ENCODE peak calls at places on chromosomes 16 and 17, in ten cellular contexts. X, C, H, K, F, D, T, V, Z and I are unnamed samples.

GRCh38 chr17:79618383-79619067 is 7.7 kb upstream of the RBFOX3 start:
- DNase-seq in X (no peak), C (no peak), H (no peak), K (peak), F (no peak), D (no peak), T (no peak), V (peak), Z (peak), I (no peak)

GRCh38 chr16:80006175-80006895 is 405.8 kb upstream of the MAF start:
- DNase-seq in X (no peak), C (peak), H (peak), K (no peak), F (peak), D (no peak), T (peak), V (no peak), Z (no peak), I (no peak)

GRCh38 chr16:69520800-69521602 is 44.8 kb upstream of the NFAT5 start:
- DNase-seq in X (no peak), C (no peak), H (no peak), K (no peak), F (peak), D (no peak), T (peak), V (no peak), Z (peak), I (no peak)

GRCh38 chr17:1627219-1627986 is 1.2 kb downstream of the SLC43A2 start:
- DNase-seq in X (no peak), C (no peak), H (no peak), K (no peak), F (no peak), D (peak), T (no peak), V (no peak), Z (no peak), I (no peak)

GRCh38 chr17:67168485-67168884 is 76.5 kb downstream of the HELZ start:
- DNase-seq in X (no peak), C (no peak), H (no peak), K (no peak), F (no peak), D (no peak), T (no peak), V (no peak), Z (no peak), I (no peak)

GRCh38 chr16:68605746-68606145 is 39.4 kb upstream of the CDH3 start:
- DNase-seq in X (no peak), C (peak), H (peak), K (no peak), F (no peak), D (no peak), T (no peak), V (no peak), Z (peak), I (no peak)

GRCh38 chr17:48578616-48579560 is 738 bp upstream of the HOXB4 start:
- DNase-seq in X (no peak), C (peak), H (no peak), K (peak), F (no peak), D (no peak), T (no peak), V (no peak), Z (no peak), I (no peak)

GRCh38 chr17:81164464-81165245 is 652 bp upstream of the PVALEF start:
- DNase-seq in X (no peak), C (no peak), H (no peak), K (no peak), F (no peak), D (no peak), T (no peak), V (no peak), Z (no peak), I (peak)

GRCh38 chr17:63550816-63551639 is 751 bp downstream of the DCAF7 start:
- DNase-seq in X (no peak), C (peak), H (peak), K (no peak), F (peak), D (peak), T (peak), V (no peak), Z (no peak), I (no peak)

GRCh38 chr16:75116081-75116910 is at the start of gene LDHD:
- DNase-seq in X (no peak), C (peak), H (peak), K (peak), F (peak), D (peak), T (peak), V (no peak), Z (peak), I (no peak)

GRCh38 chr17:45873728-45874127 is 20.6 kb upstream of the MAPT start:
- DNase-seq in X (no peak), C (no peak), H (peak), K (no peak), F (no peak), D (no peak), T (no peak), V (no peak), Z (no peak), I (no peak)

GRCh38 chr16:19765860-19766553 is 47.9 kb downstream of the IQCK start:
- DNase-seq in X (no peak), C (no peak), H (no peak), K (peak), F (peak), D (no peak), T (no peak), V (no peak), Z (no peak), I (no peak)

GRCh38 chr16:66004706-66005105 is 361.8 kb upstream of the CDH5 start:
- DNase-seq in X (no peak), C (peak), H (no peak), K (no peak), F (no peak), D (no peak), T (peak), V (no peak), Z (peak), I (no peak)

GRCh38 chr17:1693339-1693738 is 8.7 kb upstream of the PRPF8 start:
- DNase-seq in X (no peak), C (peak), H (peak), K (no peak), F (no peak), D (no peak), T (no peak), V (no peak), Z (peak), I (no peak)

GRCh38 chr16:67652578-67653130 is 7.4 kb downstream of the ACD start:
- DNase-seq in X (no peak), C (no peak), H (no peak), K (peak), F (no peak), D (peak), T (no peak), V (no peak), Z (no peak), I (no peak)

GRCh38 chr16:88383401-88384221 is 852 bp downstream of the ZNF469 start:
- DNase-seq in X (peak), C (peak), H (no peak), K (peak), F (peak), D (peak), T (peak), V (no peak), Z (peak), I (no peak)

GRCh38 chr17:8718001-8718563 is 26.6 kb downstream of the CCDC42 start:
- DNase-seq in X (no peak), C (no peak), H (no peak), K (no peak), F (no peak), D (no peak), T (no peak), V (no peak), Z (no peak), I (no peak)

GRCh38 chr17:81027591-81028505 is 7.1 kb upstream of the BAIAP2 start:
- DNase-seq in X (no peak), C (no peak), H (no peak), K (peak), F (no peak), D (no peak), T (no peak), V (no peak), Z (no peak), I (no peak)

GRCh38 chr17:76734080-76734840 is 2.9 kb downstream of the SRSF2 start:
- DNase-seq in X (no peak), C (peak), H (peak), K (no peak), F (peak), D (no peak), T (no peak), V (no peak), Z (no peak), I (no peak)

GRCh38 chr17:45131616-45132301 is 556 bp downstream of the PLCD3 start:
- DNase-seq in X (peak), C (no peak), H (no peak), K (peak), F (no peak), D (peak), T (no peak), V (peak), Z (no peak), I (no peak)

GRCh38 chr16:20323591-20324117 is 3.7 kb downstream of the GP2 start:
- DNase-seq in X (no peak), C (no peak), H (no peak), K (no peak), F (no peak), D (peak), T (no peak), V (no peak), Z (no peak), I (no peak)

GRCh38 chr16:30491744-30492308 is 19.3 kb downstream of the ITGAL start:
- DNase-seq in X (no peak), C (peak), H (peak), K (no peak), F (peak), D (no peak), T (peak), V (no peak), Z (peak), I (no peak)

GRCh38 chr16:72501739-72502653 is 330.0 kb upstream of the PMFBP1 start:
- DNase-seq in X (peak), C (peak), H (peak), K (peak), F (peak), D (peak), T (peak), V (no peak), Z (peak), I (no peak)

GRCh38 chr17:16171613-16172012 is 43.7 kb downstream of the NCOR1 start:
- DNase-seq in X (no peak), C (peak), H (peak), K (no peak), F (no peak), D (no peak), T (no peak), V (no peak), Z (no peak), I (no peak)

GRCh38 chr16:16120044-16120381 is 103.3 kb downstream of the ABCC6 start:
- DNase-seq in X (no peak), C (no peak), H (no peak), K (peak), F (no peak), D (no peak), T (no peak), V (no peak), Z (no peak), I (no peak)

GRCh38 chr17:56834380-56835258 is 668 bp downstream of the DGKE start:
- DNase-seq in X (peak), C (peak), H (peak), K (peak), F (peak), D (peak), T (peak), V (no peak), Z (peak), I (peak)
- TF ChIP-seq CTCF in X (peak), C (no peak), H (no peak), K (peak), F (no peak), D (no peak), T (no peak), V (peak), Z (no peak), I (peak)

GRCh38 chr17:14297161-14297851 is 3.6 kb upstream of the HS3ST3B1 start:
- DNase-seq in X (peak), C (peak), H (no peak), K (peak), F (peak), D (peak), T (peak), V (peak), Z (peak), I (no peak)
- TF ChIP-seq CTCF in X (peak), C (peak), H (peak), K (no peak), F (no peak), D (peak), T (peak), V (peak), Z (peak), I (no peak)

GRCh38 chr17:50181601-50182345 is 16.0 kb downstream of the SGCA start:
- DNase-seq in X (no peak), C (peak), H (peak), K (no peak), F (peak), D (no peak), T (peak), V (no peak), Z (peak), I (no peak)
- TF ChIP-seq CTCF in X (no peak), C (no peak), H (no peak), K (no peak), F (no peak), D (no peak), T (peak), V (no peak), Z (no peak), I (no peak)

GRCh38 chr17:41624208-41625101 is at the start of gene KRT17:
- DNase-seq in X (no peak), C (peak), H (peak), K (peak), F (no peak), D (peak), T (no peak), V (no peak), Z (no peak), I (no peak)
- TF ChIP-seq CTCF in X (no peak), C (no peak), H (peak), K (no peak), F (no peak), D (peak), T (no peak), V (no peak), Z (no peak), I (no peak)

DNA sequence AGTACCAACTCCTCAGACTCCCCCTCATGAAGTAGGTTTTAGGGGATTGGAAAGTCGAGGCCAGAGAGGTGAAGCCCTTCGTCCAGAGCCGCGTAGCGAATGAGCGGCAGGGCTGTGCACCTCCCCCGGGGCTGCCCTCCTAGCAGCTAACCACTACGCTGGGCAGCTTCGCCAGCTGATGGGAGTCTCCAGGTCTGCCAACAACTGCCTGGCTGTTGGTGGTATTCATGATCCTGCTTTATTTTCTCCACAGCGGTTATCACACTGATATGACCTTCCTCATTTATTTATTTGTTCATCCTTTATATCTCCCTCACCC is 773 bp upstream of the NETO2 start:
- DNase-seq in X (no peak), C (no peak), H (no peak), K (no peak), F (no peak), D (no peak), T (no peak), V (no peak), Z (no peak), I (no peak)
- TF ChIP-seq CTCF in X (no peak), C (no peak), H (no peak), K (no peak), F (no peak), D (no peak), T (no peak), V (peak), Z (no peak), I (no peak)

GRCh38 chr16:85580684-85581083 is 32.4 kb upstream of the GSE1 start:
- DNase-seq in X (no peak), C (no peak), H (no peak), K (no peak), F (no peak), D (no peak), T (no peak), V (no peak), Z (no peak), I (no peak)

GRCh38 chr16:85584192-85584757 is 28.8 kb upstream of the GSE1 start:
- DNase-seq in X (no peak), C (no peak), H (no peak), K (no peak), F (no peak), D (no peak), T (no peak), V (no peak), Z (no peak), I (no peak)

GRCh38 chr16:85583491-85584181 is 29.5 kb upstream of the GSE1 start:
- DNase-seq in X (no peak), C (peak), H (no peak), K (no peak), F (peak), D (no peak), T (peak), V (no peak), Z (peak), I (peak)

GRCh38 chr16:85579883-85580607 is 33.1 kb upstream of the GSE1 start:
- DNase-seq in X (no peak), C (no peak), H (no peak), K (no peak), F (no peak), D (no peak), T (peak), V (no peak), Z (no peak), I (no peak)

GRCh38 chr16:85582177-85582888 is 30.8 kb upstream of the GSE1 start:
- DNase-seq in X (no peak), C (no peak), H (no peak), K (no peak), F (no peak), D (no peak), T (peak), V (no peak), Z (peak), I (no peak)
- TF ChIP-seq CTCF in X (no peak), C (no peak), H (no peak), K (no peak), F (no peak), D (no peak), T (no peak), V (no peak), Z (no peak), I (no peak)

GRCh38 chr16:64475627-64476351 is 646.1 kb downstream of the CDH11 start:
- DNase-seq in X (no peak), C (peak), H (no peak), K (no peak), F (peak), D (no peak), T (peak), V (no peak), Z (no peak), I (no peak)

GRCh38 chr16:64481497-64481896 is 640.4 kb downstream of the CDH11 start:
- DNase-seq in X (no peak), C (no peak), H (no peak), K (no peak), F (no peak), D (no peak), T (no peak), V (no peak), Z (no peak), I (no peak)

DNA sequence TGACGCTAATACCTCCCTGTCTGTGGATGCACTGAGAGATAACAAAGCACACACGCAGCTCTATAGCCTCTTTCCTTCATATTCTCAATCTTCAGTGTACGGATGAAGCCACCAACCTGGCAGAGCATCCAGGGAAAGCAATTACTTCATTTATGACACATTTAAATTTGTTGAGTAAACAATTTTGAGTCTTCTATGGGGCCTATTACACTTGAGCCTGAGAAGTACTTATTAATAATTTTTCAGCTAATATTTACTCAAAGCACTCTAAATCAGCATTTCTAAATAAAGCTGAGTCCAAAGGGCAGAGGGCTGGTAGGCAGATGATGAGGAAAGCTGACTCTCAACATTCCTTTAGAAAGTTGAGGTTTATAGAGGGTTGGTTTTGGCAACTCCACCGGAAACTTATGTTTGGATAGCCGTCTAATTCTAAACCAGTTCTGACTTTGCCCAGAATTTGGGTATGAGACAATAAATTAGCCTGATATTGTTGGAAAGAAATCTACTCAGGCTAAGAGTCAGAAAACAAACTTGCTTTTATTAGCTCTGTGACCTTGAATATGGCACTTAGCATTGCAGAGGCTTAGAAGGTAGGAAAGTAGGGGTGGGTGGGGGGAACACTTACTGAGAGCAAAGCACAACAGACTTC is 643.5 kb downstream of the CDH11 start:
- DNase-seq in X (no peak), C (peak), H (peak), K (no peak), F (peak), D (no peak), T (peak), V (no peak), Z (peak), I (no peak)
- TF ChIP-seq CTCF in X (no peak), C (no peak), H (no peak), K (no peak), F (no peak), D (no peak), T (no peak), V (no peak), Z (no peak), I (no peak)

GRCh38 chr17:68433211-68433610 is 24.1 kb downstream of the WIPI1 start:
- DNase-seq in X (no peak), C (no peak), H (no peak), K (no peak), F (no peak), D (no peak), T (no peak), V (no peak), Z (no peak), I (no peak)

GRCh38 chr17:68431045-68431608 is 26.2 kb downstream of the WIPI1 start:
- DNase-seq in X (no peak), C (no peak), H (no peak), K (no peak), F (no peak), D (no peak), T (no peak), V (no peak), Z (no peak), I (peak)

GRCh38 chr17:68429881-68430280 is 27.4 kb downstream of the WIPI1 start:
- DNase-seq in X (no peak), C (no peak), H (no peak), K (no peak), F (no peak), D (no peak), T (no peak), V (no peak), Z (no peak), I (no peak)

GRCh38 chr17:68432086-68432864 is 25.0 kb downstream of the WIPI1 start:
- DNase-seq in X (no peak), C (no peak), H (no peak), K (no peak), F (no peak), D (no peak), T (no peak), V (no peak), Z (no peak), I (no peak)

GRCh38 chr17:68431661-68432071 is 25.6 kb downstream of the WIPI1 start:
- DNase-seq in X (no peak), C (peak), H (peak), K (no peak), F (peak), D (peak), T (no peak), V (no peak), Z (peak), I (peak)
- TF ChIP-seq CTCF in X (peak), C (peak), H (peak), K (no peak), F (peak), D (peak), T (peak), V (peak), Z (peak), I (peak)

DNA sequence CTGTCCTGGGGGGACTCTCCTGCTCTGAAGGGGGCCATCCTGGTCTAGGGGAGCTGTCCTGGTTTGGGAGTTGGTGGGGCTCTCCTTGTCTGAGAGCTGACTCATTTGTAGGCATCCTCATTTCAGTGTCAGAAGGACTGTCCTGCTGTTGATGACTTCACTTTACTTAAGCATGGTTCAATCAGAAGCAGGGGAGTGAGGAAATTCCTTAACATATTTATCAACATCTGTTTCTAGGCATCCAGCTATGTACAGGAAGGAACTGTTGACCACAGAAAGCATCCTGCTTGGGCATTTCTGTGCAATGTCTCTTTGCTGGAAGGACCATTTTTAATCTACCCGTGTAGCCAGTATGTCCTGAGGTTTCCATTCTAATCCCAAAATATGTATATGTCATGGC is 502.7 kb upstream of the HSBP1 start:
- DNase-seq in X (no peak), C (peak), H (peak), K (no peak), F (peak), D (no peak), T (peak), V (no peak), Z (peak), I (no peak)
- TF ChIP-seq CTCF in X (no peak), C (no peak), H (no peak), K (no peak), F (no peak), D (no peak), T (no peak), V (no peak), Z (no peak), I (no peak)